ENCODE peak calls at places on chromosome 21, in five cellular contexts. One of them, this sample, is unnamed.

GRCh38 chr21:26933448-26933847 is 33.4 kb downstream of the ADAMTS5 start:
- DNase-seq in AG04450: no peak
- DNase-seq in colonic mucosa: no peak
- DNase-seq in fibroblast of lung: no peak
- DNase-seq in prostate gland: no peak
- DNase-seq in this sample: no peak

GRCh38 chr21:24955275-24955961 is 651.9 kb downstream of the MRPL39 start:
- DNase-seq in AG04450: no peak
- DNase-seq in colonic mucosa: no peak
- DNase-seq in fibroblast of lung: no peak
- DNase-seq in prostate gland: no peak
- DNase-seq in this sample: no peak

GRCh38 chr21:30555095-30555494 is 6.0 kb downstream of the KRTAP19-7 start:
- DNase-seq in AG04450: no peak
- DNase-seq in colonic mucosa: no peak
- DNase-seq in fibroblast of lung: no peak
- DNase-seq in prostate gland: no peak
- DNase-seq in this sample: no peak

GRCh38 chr21:33259995-33260394 is 6.2 kb upstream of the IL10RB start:
- DNase-seq in AG04450: no peak
- DNase-seq in colonic mucosa: peak; percentile 32
- DNase-seq in fibroblast of lung: no peak
- DNase-seq in prostate gland: no peak
- DNase-seq in this sample: no peak

GRCh38 chr21:43467785-43468184 is 40.9 kb upstream of the SIK1 start:
- DNase-seq in AG04450: no peak
- DNase-seq in colonic mucosa: peak; percentile 7
- DNase-seq in fibroblast of lung: no peak
- DNase-seq in prostate gland: no peak
- DNase-seq in this sample: peak; percentile 0

GRCh38 chr21:27157097-27157496 is 190.2 kb upstream of the ADAMTS5 start:
- DNase-seq in AG04450: no peak
- DNase-seq in colonic mucosa: no peak
- DNase-seq in fibroblast of lung: no peak
- DNase-seq in prostate gland: no peak
- DNase-seq in this sample: no peak

GRCh38 chr21:17780539-17780938 is 38.6 kb downstream of the C21orf91 start:
- DNase-seq in AG04450: no peak
- DNase-seq in colonic mucosa: no peak
- DNase-seq in fibroblast of lung: no peak
- DNase-seq in prostate gland: no peak
- DNase-seq in this sample: no peak

GRCh38 chr21:39924577-39925308 is 57.5 kb downstream of the PCP4 start:
- DNase-seq in AG04450: no peak
- DNase-seq in colonic mucosa: no peak
- DNase-seq in fibroblast of lung: no peak
- DNase-seq in prostate gland: no peak
- DNase-seq in this sample: no peak

GRCh38 chr21:26777166-26777565 is 68.0 kb downstream of the ADAMTS1 start:
- DNase-seq in AG04450: no peak
- DNase-seq in colonic mucosa: no peak
- DNase-seq in fibroblast of lung: no peak
- DNase-seq in prostate gland: no peak
- DNase-seq in this sample: peak; percentile 47

GRCh38 chr21:39386194-39386593 is 37.3 kb upstream of the HMGN1 start:
- DNase-seq in AG04450: no peak
- DNase-seq in colonic mucosa: peak; percentile 33
- DNase-seq in fibroblast of lung: peak; percentile 17
- DNase-seq in prostate gland: no peak
- DNase-seq in this sample: no peak

GRCh38 chr21:20592482-20592881 is 405.7 kb upstream of the NCAM2 start:
- DNase-seq in AG04450: no peak
- DNase-seq in colonic mucosa: no peak
- DNase-seq in fibroblast of lung: no peak
- DNase-seq in prostate gland: no peak
- DNase-seq in this sample: no peak

GRCh38 chr21:16318651-16319300 is 589.0 kb downstream of the USP25 start:
- DNase-seq in AG04450: no peak
- DNase-seq in colonic mucosa: no peak
- DNase-seq in fibroblast of lung: no peak
- DNase-seq in prostate gland: no peak
- DNase-seq in this sample: no peak

GRCh38 chr21:28587748-28588147 is 404.9 kb downstream of the LTN1 start:
- DNase-seq in AG04450: no peak
- DNase-seq in colonic mucosa: no peak
- DNase-seq in fibroblast of lung: peak; percentile 30
- DNase-seq in prostate gland: no peak
- DNase-seq in this sample: no peak

GRCh38 chr21:39660191-39660590 is 47.5 kb downstream of the B3GALT5 start:
- DNase-seq in AG04450: peak; percentile 46
- DNase-seq in colonic mucosa: peak; percentile 71
- DNase-seq in fibroblast of lung: peak; percentile 75
- DNase-seq in prostate gland: no peak
- DNase-seq in this sample: peak; percentile 49

GRCh38 chr21:22575165-22575584 is 1577.0 kb downstream of the NCAM2 start:
- DNase-seq in AG04450: no peak
- DNase-seq in colonic mucosa: no peak
- DNase-seq in fibroblast of lung: no peak
- DNase-seq in prostate gland: no peak
- DNase-seq in this sample: no peak

GRCh38 chr21:38853421-38853919 is 47.7 kb downstream of the ETS2 start:
- DNase-seq in AG04450: peak; percentile 82
- DNase-seq in colonic mucosa: peak; percentile 15
- DNase-seq in fibroblast of lung: peak; percentile 87
- DNase-seq in prostate gland: peak; percentile 46
- DNase-seq in this sample: peak; percentile 95

GRCh38 chr21:14418920-14419319 is 36.0 kb upstream of the HSPA13 start:
- DNase-seq in AG04450: no peak
- DNase-seq in colonic mucosa: no peak
- DNase-seq in fibroblast of lung: no peak
- DNase-seq in prostate gland: no peak
- DNase-seq in this sample: no peak

GRCh38 chr21:25461730-25462129 is 145.6 kb downstream of the MRPL39 start:
- DNase-seq in AG04450: no peak
- DNase-seq in colonic mucosa: no peak
- DNase-seq in fibroblast of lung: no peak
- DNase-seq in prostate gland: no peak
- DNase-seq in this sample: peak; percentile 72

GRCh38 chr21:25313891-25314646 is 293.2 kb downstream of the MRPL39 start:
- DNase-seq in AG04450: peak; percentile 20
- DNase-seq in colonic mucosa: no peak
- DNase-seq in fibroblast of lung: peak; percentile 70
- DNase-seq in prostate gland: no peak
- DNase-seq in this sample: peak; percentile 18

GRCh38 chr21:26388731-26389231 is 184.3 kb downstream of the CYYR1 start:
- DNase-seq in AG04450: no peak
- DNase-seq in colonic mucosa: no peak
- DNase-seq in fibroblast of lung: peak; percentile 29
- DNase-seq in prostate gland: no peak
- DNase-seq in this sample: peak; percentile 45

GRCh38 chr21:18041012-18041411 is 203.6 kb upstream of the CHODL start:
- DNase-seq in AG04450: no peak
- DNase-seq in colonic mucosa: no peak
- DNase-seq in fibroblast of lung: no peak
- DNase-seq in prostate gland: no peak
- DNase-seq in this sample: no peak

GRCh38 chr21:44051462-44051941 is 39.4 kb downstream of the TRAPPC10 start:
- DNase-seq in AG04450: peak; percentile 6
- DNase-seq in colonic mucosa: no peak
- DNase-seq in fibroblast of lung: peak; percentile 52
- DNase-seq in prostate gland: no peak
- DNase-seq in this sample: peak; percentile 79

GRCh38 chr21:44509539-44509938 is 30.5 kb downstream of the KRTAP10-1 start:
- DNase-seq in AG04450: no peak
- DNase-seq in colonic mucosa: peak; percentile 46
- DNase-seq in fibroblast of lung: no peak
- DNase-seq in prostate gland: peak; percentile 85
- DNase-seq in this sample: no peak

DNA sequence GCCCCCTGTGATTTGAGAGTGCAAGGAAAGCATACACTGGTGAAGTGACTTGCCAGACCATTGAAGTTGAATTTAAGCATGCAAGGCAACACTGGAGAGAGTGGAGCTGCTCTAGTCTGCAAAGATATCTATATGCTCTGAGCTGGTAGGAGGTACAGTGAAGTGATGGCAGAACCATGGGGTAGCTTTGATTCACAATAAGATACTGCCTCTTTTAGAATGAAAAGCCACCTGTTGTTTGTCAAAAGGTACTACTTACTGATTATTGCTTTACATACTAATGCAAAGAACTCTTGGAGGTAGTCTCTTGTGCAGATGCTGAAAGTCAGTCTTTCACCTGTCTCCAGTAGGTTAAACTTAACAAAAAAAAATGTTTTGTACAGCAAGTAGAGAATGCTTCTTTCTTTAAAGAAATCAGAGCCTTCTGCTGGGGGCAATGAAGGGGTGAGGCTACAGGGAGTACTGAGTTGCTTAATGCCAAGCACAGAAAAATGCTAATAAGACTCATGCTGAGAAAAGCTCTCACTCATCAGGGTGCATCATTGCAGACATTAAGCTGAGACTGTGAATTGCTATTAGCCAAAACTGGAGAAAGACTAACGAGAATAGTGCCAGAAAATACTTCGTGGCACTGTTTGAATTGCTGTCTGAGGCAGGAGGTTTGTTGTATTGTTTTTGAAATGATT is 1150.5 kb upstream of the TMPRSS15 start:
- DNase-seq in AG04450: no peak
- DNase-seq in colonic mucosa: no peak
- DNase-seq in fibroblast of lung: no peak
- DNase-seq in prostate gland: no peak
- DNase-seq in this sample: no peak
- H3K27ac ChIP-seq in AG04450: no peak overlapping the region
- H3K27ac ChIP-seq in colonic mucosa: no peak overlapping the region
- H3K27ac ChIP-seq in fibroblast of lung: no peak overlapping the region
- H3K27ac ChIP-seq in prostate gland: no peak overlapping the region
- H3K27ac ChIP-seq in this sample: no peak overlapping the region

GRCh38 chr21:32113486-32113885 is 165.4 kb downstream of the MIS18A start:
- DNase-seq in AG04450: no peak
- DNase-seq in colonic mucosa: no peak
- DNase-seq in fibroblast of lung: no peak
- DNase-seq in prostate gland: no peak
- DNase-seq in this sample: no peak
- H3K27me3 ChIP-seq in AG04450: no peaks in the 10 kb centered on the region
- H3K27me3 ChIP-seq in colonic mucosa: no peaks in the 10 kb centered on the region
- H3K27me3 ChIP-seq in fibroblast of lung: no peaks in the 10 kb centered on the region
- H3K27me3 ChIP-seq in prostate gland: no peaks in the 10 kb centered on the region
- H3K27me3 ChIP-seq in this sample: no peaks in the 10 kb centered on the region

GRCh38 chr21:34603710-34604057 is 11.2 kb downstream of the RCAN1 start:
- DNase-seq in AG04450: no peak
- DNase-seq in colonic mucosa: no peak
- DNase-seq in fibroblast of lung: no peak
- DNase-seq in prostate gland: no peak
- DNase-seq in this sample: no peak

GRCh38 chr21:34603002-34603709 is 11.8 kb downstream of the RCAN1 start:
- DNase-seq in AG04450: peak; percentile 46
- DNase-seq in colonic mucosa: peak; percentile 86
- DNase-seq in fibroblast of lung: peak; percentile 79
- DNase-seq in prostate gland: peak; percentile 69
- DNase-seq in this sample: peak; percentile 71

GRCh38 chr21:34599534-34600101 is 15.3 kb downstream of the RCAN1 start:
- DNase-seq in AG04450: no peak
- DNase-seq in colonic mucosa: no peak
- DNase-seq in fibroblast of lung: no peak
- DNase-seq in prostate gland: no peak
- DNase-seq in this sample: no peak

GRCh38 chr21:34604556-34604955 is 10.4 kb downstream of the RCAN1 start:
- DNase-seq in AG04450: no peak
- DNase-seq in colonic mucosa: no peak
- DNase-seq in fibroblast of lung: no peak
- DNase-seq in prostate gland: no peak
- DNase-seq in this sample: no peak

GRCh38 chr21:34602061-34602460 is 12.9 kb downstream of the RCAN1 start:
- DNase-seq in AG04450: no peak
- DNase-seq in colonic mucosa: peak; percentile 1
- DNase-seq in fibroblast of lung: no peak
- DNase-seq in prostate gland: no peak
- DNase-seq in this sample: no peak
- H3K27ac ChIP-seq in AG04450: no peak overlapping the region
- H3K27ac ChIP-seq in colonic mucosa: no peak overlapping the region
- H3K27ac ChIP-seq in fibroblast of lung: no peak overlapping the region
- H3K27ac ChIP-seq in prostate gland: no peak overlapping the region
- H3K27ac ChIP-seq in this sample: no peak overlapping the region

GRCh38 chr21:46100426-46100825 is 2.5 kb downstream of the COL6A2 start:
- DNase-seq in AG04450: no peak
- DNase-seq in colonic mucosa: peak; percentile 14
- DNase-seq in fibroblast of lung: peak; percentile 76
- DNase-seq in prostate gland: no peak
- DNase-seq in this sample: no peak
- H3K27me3 ChIP-seq in AG04450: no peaks in the 10 kb centered on the region
- H3K27me3 ChIP-seq in colonic mucosa: peaks cover 22% of the 10 kb centered on the region
- H3K27me3 ChIP-seq in fibroblast of lung: no peaks in the 10 kb centered on the region
- H3K27me3 ChIP-seq in prostate gland: no peaks in the 10 kb centered on the region
- H3K27me3 ChIP-seq in this sample: no peaks in the 10 kb centered on the region

GRCh38 chr21:41958886-41959563 is 5.2 kb upstream of the C2CD2 start:
- DNase-seq in AG04450: no peak
- DNase-seq in colonic mucosa: no peak
- DNase-seq in fibroblast of lung: no peak
- DNase-seq in prostate gland: no peak
- DNase-seq in this sample: no peak
- H3K27ac ChIP-seq in AG04450: no peak overlapping the region
- H3K27ac ChIP-seq in colonic mucosa: no peak overlapping the region
- H3K27ac ChIP-seq in fibroblast of lung: no peak overlapping the region
- H3K27ac ChIP-seq in prostate gland: no peak overlapping the region
- H3K27ac ChIP-seq in this sample: no peak overlapping the region

GRCh38 chr21:42124081-42124480 is 53.0 kb downstream of the UMODL1 start:
- DNase-seq in AG04450: no peak
- DNase-seq in colonic mucosa: no peak
- DNase-seq in fibroblast of lung: no peak
- DNase-seq in prostate gland: no peak
- DNase-seq in this sample: no peak
- H3K27me3 ChIP-seq in AG04450: peaks cover 47% of the 10 kb centered on the region
- H3K27me3 ChIP-seq in colonic mucosa: no peaks in the 10 kb centered on the region
- H3K27me3 ChIP-seq in fibroblast of lung: peaks cover 20% of the 10 kb centered on the region
- H3K27me3 ChIP-seq in prostate gland: no peaks in the 10 kb centered on the region
- H3K27me3 ChIP-seq in this sample: peaks cover 8% of the 10 kb centered on the region

GRCh38 chr21:37223804-37224345 is 43.3 kb downstream of the VPS26C start:
- DNase-seq in AG04450: no peak
- DNase-seq in colonic mucosa: no peak
- DNase-seq in fibroblast of lung: no peak
- DNase-seq in prostate gland: no peak
- DNase-seq in this sample: no peak

GRCh38 chr21:37224861-37225260 is 42.3 kb downstream of the VPS26C start:
- DNase-seq in AG04450: no peak
- DNase-seq in colonic mucosa: no peak
- DNase-seq in fibroblast of lung: no peak
- DNase-seq in prostate gland: no peak
- DNase-seq in this sample: no peak

GRCh38 chr21:37227071-37228002 is 39.8 kb downstream of the VPS26C start:
- DNase-seq in AG04450: no peak
- DNase-seq in colonic mucosa: no peak
- DNase-seq in fibroblast of lung: no peak
- DNase-seq in prostate gland: no peak
- DNase-seq in this sample: no peak

GRCh38 chr21:37226356-37226920 is 40.7 kb downstream of the VPS26C start:
- DNase-seq in AG04450: no peak
- DNase-seq in colonic mucosa: no peak
- DNase-seq in fibroblast of lung: no peak
- DNase-seq in prostate gland: no peak
- DNase-seq in this sample: no peak

GRCh38 chr21:37225440-37225839 is 41.7 kb downstream of the VPS26C start:
- DNase-seq in AG04450: no peak
- DNase-seq in colonic mucosa: no peak
- DNase-seq in fibroblast of lung: no peak
- DNase-seq in prostate gland: no peak
- DNase-seq in this sample: no peak
- H3K27ac ChIP-seq in AG04450: no peak overlapping the region
- H3K27ac ChIP-seq in colonic mucosa: no peak overlapping the region
- H3K27ac ChIP-seq in fibroblast of lung: no peak overlapping the region
- H3K27ac ChIP-seq in prostate gland: no peak overlapping the region
- H3K27ac ChIP-seq in this sample: no peak overlapping the region

GRCh38 chr21:36703123-36703522 is 4.2 kb downstream of the SIM2 start:
- DNase-seq in AG04450: no peak
- DNase-seq in colonic mucosa: no peak
- DNase-seq in fibroblast of lung: no peak
- DNase-seq in prostate gland: no peak
- DNase-seq in this sample: no peak
- H3K27me3 ChIP-seq in AG04450: peaks cover 89% of the 10 kb centered on the region
- H3K27me3 ChIP-seq in colonic mucosa: peaks cover 100% of the 10 kb centered on the region
- H3K27me3 ChIP-seq in fibroblast of lung: peaks cover 97% of the 10 kb centered on the region
- H3K27me3 ChIP-seq in prostate gland: peaks cover 12% of the 10 kb centered on the region
- H3K27me3 ChIP-seq in this sample: peaks cover 95% of the 10 kb centered on the region